ENCODE peak calls at places on chromosomes 4 and X, in six cellular contexts. A is endothelial cell of umbilical vein, I is SK-N-SH, X is GM12878, L is HepG2, K is K562. F is an unnamed sample.

GRCh38 chr4:8045909-8046308 is 106.2 kb upstream of the AFAP1 start:
- DNase-seq in A (no peak), I (no peak), X (no peak), L (no peak), K (no peak), F (no peak)

GRCh38 chr4:82780398-82781231 is 18.0 kb downstream of the SCD5 start:
- DNase-seq in A (peak; percentile 87), I (peak; percentile 69), X (no peak), L (peak; percentile 57), K (no peak), F (peak; percentile 50)

GRCh38 chrX:15349046-15349445 is 13.7 kb upstream of the PIGA start:
- DNase-seq in A (peak; percentile 64), I (peak; percentile 62), X (no peak), L (peak; percentile 55), K (peak; percentile 13), F (no peak)

GRCh38 chrX:84760560-84760959 is 243.1 kb upstream of the APOOL start:
- DNase-seq in A (no peak), I (no peak), X (no peak), L (no peak), K (no peak), F (no peak)

GRCh38 chr4:88333741-88334405 is 44.8 kb upstream of the HERC6 start:
- DNase-seq in A (no peak), I (no peak), X (no peak), L (no peak), K (no peak), F (no peak)

GRCh38 chr4:62644372-62644771 is 1444.2 kb downstream of the ADGRL3 start:
- DNase-seq in A (no peak), I (no peak), X (no peak), L (peak; percentile 15), K (no peak), F (no peak)

GRCh38 chrX:127888767-127889166 is 163.4 kb downstream of the ACTRT1 start:
- DNase-seq in A (no peak), I (no peak), X (no peak), L (no peak), K (no peak), F (no peak)

GRCh38 chr4:6893449-6894085 is 16.1 kb upstream of the TBC1D14 start:
- DNase-seq in A (no peak), I (no peak), X (no peak), L (peak; percentile 99), K (no peak), F (no peak)

GRCh38 chr4:139559095-139559490 is 3.1 kb upstream of the SETD7 start:
- DNase-seq in A (no peak), I (no peak), X (no peak), L (no peak), K (no peak), F (no peak)

GRCh38 chrX:68671221-68671620 is 23.8 kb downstream of the STARD8 start:
- DNase-seq in A (peak; percentile 57), I (no peak), X (no peak), L (no peak), K (no peak), F (no peak)

GRCh38 chr4:88623097-88623496 is 30.8 kb downstream of the HERC3 start:
- DNase-seq in A (no peak), I (no peak), X (no peak), L (peak; percentile 24), K (no peak), F (no peak)

GRCh38 chrX:10744011-10744410 is 123.6 kb upstream of the MID1 start:
- DNase-seq in A (no peak), I (peak; percentile 17), X (no peak), L (no peak), K (no peak), F (no peak)

GRCh38 chr4:87529187-87529586 is at the start of gene SPARCL1:
- DNase-seq in A (no peak), I (no peak), X (no peak), L (no peak), K (no peak), F (no peak)

GRCh38 chr4:106444557-106444956 is 76.0 kb upstream of the GIMD1 start:
- DNase-seq in A (peak; percentile 5), I (no peak), X (no peak), L (peak; percentile 24), K (no peak), F (no peak)

GRCh38 chr4:135225551-135225950 is 1024.0 kb upstream of the PABPC4L start:
- DNase-seq in A (no peak), I (no peak), X (no peak), L (no peak), K (no peak), F (no peak)

GRCh38 chrX:121084903-121085611 is 37.6 kb downstream of the GLUD2 start:
- DNase-seq in A (no peak), I (no peak), X (no peak), L (peak; percentile 42), K (peak; percentile 29), F (no peak)

GRCh38 chrX:16807548-16807947 is 21.3 kb downstream of the TXLNG start:
- DNase-seq in A (peak; percentile 61), I (peak; percentile 23), X (no peak), L (no peak), K (no peak), F (no peak)

GRCh38 chr4:52235775-52236174 is 184.7 kb downstream of the SPATA18 start:
- DNase-seq in A (no peak), I (no peak), X (no peak), L (no peak), K (no peak), F (no peak)

DNA sequence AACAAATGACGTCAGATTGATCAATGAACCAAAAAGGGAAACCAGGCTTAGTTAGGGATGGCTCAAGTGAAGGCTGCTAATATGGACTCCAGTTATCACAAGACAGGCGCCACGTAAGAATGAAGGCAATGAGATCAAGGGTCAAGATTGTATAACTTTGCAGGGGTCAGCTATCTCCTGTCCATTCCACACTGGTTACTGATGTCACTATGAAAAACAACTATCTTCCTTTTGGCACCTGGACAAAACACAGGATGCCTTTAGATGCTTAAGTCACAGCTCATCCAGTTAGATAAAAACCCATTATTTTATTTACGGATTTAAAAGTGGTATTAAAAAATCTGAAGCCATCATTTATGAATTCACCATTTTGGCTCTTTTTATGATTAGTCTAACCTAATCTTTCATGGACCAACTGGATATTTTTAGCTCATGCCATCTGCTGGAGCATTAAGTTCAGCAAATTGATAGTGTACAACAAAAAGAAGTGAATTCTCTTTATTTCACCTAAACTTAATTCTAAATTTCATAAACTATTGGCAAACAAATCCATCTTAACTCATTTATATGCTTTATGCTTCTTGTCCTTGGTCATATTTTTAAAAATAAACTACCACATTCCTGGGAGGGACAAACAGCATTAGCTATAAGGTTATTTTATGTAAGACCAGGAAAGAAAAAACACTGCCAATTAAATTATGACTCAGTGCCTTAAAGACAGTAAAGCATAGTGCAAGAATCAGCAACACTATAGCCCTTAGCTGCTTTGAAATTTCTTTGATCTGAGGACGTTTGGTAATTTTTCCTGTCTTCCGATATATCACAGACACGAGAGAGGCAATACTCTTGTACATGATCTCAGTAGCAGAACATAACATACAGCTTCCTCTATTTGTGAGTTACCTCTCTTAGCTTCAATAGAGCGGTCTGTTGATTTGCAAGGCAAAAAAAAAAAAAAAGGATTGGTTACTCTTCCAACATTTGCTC is 27.0 kb downstream of the DHX15 start:
- DNase-seq in A (peak; percentile 27), I (no peak), X (no peak), L (no peak), K (no peak), F (no peak)
- H3K9ac ChIP-seq in A (no peak overlapping the region), I (no peak overlapping the region), X (no peak overlapping the region), L (no peak overlapping the region), K (no peak overlapping the region), F (no peak overlapping the region)

DNA sequence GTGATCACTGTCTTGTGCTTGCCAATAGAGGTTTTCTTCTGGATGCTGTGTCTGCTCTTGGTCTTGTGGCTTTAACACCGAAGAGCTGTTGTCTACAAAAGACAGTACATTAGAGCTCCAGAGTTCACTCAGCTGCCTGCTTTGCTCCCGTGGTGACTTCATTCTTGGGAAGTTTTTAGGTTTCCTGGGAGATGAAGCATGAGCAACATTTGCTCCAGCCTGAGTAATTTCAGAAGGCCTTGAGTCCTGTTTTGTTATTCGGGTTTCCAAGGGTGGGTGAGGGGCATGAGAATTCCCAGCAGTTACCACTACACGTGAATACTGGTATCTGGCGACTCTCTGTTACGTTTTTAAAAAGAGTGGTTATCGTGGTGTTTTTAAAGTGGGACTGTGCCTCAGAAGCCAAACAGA is 189.2 kb downstream of the SHROOM3 start:
- DNase-seq in A (no peak), I (no peak), X (no peak), L (no peak), K (no peak), F (no peak)
- TF ChIP-seq POLR2AphosphoS5 in A (no peak), I (no peak), X (no peak), L (no peak), K (no peak), F (no peak)

GRCh38 chrX:2220829-2221567 is 279.8 kb downstream of the DHRSX start:
- DNase-seq in A (no peak), I (no peak), X (no peak), L (no peak), K (no peak), F (no peak)

GRCh38 chrX:2226182-2226581 is 274.6 kb downstream of the DHRSX start:
- DNase-seq in A (no peak), I (no peak), X (no peak), L (no peak), K (no peak), F (no peak)

GRCh38 chrX:2226906-2227656 is 273.7 kb downstream of the DHRSX start:
- DNase-seq in A (no peak), I (no peak), X (no peak), L (no peak), K (no peak), F (no peak)

GRCh38 chrX:2224597-2225235 is 276.1 kb downstream of the DHRSX start:
- DNase-seq in A (no peak), I (no peak), X (no peak), L (no peak), K (no peak), F (no peak)

DNA sequence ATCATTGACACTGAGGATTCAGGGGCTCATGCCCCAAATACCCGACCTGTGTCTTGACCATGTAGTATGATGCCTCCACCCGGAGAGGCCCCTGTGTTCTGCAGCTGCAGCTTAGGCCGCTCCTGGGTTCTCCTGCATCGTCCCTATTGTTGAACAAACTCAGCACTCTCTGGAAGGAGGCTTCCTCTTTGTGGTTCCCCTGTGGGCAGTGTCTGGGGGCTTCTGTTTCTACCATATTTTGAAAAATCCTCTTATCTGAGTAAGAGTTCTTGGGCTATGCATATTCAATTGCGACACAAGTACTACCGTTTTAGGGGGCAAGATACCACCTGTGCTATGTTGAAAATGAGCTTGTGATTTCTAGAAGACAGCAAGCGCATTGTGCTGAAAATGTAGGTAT is 276.6 kb downstream of the DHRSX start:
- DNase-seq in A (no peak), I (no peak), X (no peak), L (no peak), K (no peak), F (no peak)
- H3K9me3 ChIP-seq in A (peaks cover 2% of the 10 kb centered on the region), I (no peaks in the 10 kb centered on the region), X (peaks cover 26% of the 10 kb centered on the region), L (peaks cover 11% of the 10 kb centered on the region), K (peaks cover 8% of the 10 kb centered on the region), F (no peaks in the 10 kb centered on the region)

DNA sequence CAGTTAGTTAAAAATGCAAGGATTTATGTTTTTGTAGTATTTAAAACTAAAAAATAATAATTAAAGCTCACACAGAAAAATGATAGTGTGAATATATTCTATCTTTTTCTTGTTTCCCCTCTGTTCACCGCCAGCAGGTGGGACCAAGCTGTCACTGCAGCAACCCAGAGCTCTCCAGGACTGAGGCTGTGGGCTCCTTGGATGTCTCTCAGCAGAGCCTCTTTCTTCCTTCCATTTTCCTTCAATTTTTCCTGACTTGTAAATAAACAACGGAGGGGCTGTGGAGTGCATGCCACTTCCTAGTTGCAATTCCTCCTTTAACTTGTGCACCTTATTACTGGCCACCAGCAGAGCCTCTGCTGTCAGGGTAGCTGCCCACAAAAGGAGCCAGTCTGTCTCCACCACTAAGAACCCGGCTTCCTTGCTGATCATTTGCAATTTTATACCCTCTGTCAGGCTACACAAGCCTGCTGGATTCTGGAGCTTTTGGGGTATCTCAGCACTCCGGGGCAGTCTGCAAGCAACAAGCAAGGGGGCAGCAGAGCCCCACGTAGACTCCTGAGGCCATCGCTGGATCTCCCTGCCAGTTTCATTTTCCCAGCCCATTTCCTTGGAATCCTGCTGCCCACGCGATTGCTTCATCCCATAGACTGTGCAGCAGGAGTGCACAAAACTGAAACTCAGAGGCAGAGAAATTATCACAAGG is 1467.4 kb downstream of the C4orf33 start:
- DNase-seq in A (peak; percentile 73), I (peak; percentile 34), X (no peak), L (peak; percentile 8), K (no peak), F (no peak)
- H3K9ac ChIP-seq in A (no peak overlapping the region), I (no peak overlapping the region), X (no peak overlapping the region), L (no peak overlapping the region), K (no peak overlapping the region), F (no peak overlapping the region)

F was measured in SK-N-MC.